ENCODE peak calls at places on chromosomes 13 and 19, in ten cellular contexts. One of them, this sample, is unnamed.

GRCh38 chr19:19578241-19578640 is 40.2 kb downstream of the CILP2 start:
- DNase-seq in ovary: no peak
- DNase-seq in AG09319: no peak
- DNase-seq in cerebellar nuclear complex: no peak
- DNase-seq in smooth muscle cell of the brain vasculature: no peak
- DNase-seq in colonic mucosa: no peak
- DNase-seq in caudate nucleus: no peak
- DNase-seq in M059J: no peak
- DNase-seq in esophagus muscularis mucosa: no peak
- DNase-seq in stimulated activated CD4-positive, alpha-beta T cell treated with anti-CD3 and anti-CD28 coated beads, TNF-alpha, amount 100 ng/mL, for 1 hour: no peak
- DNase-seq in this sample: no peak

GRCh38 chr13:111122056-111122455 is 6.9 kb downstream of the ARHGEF7 start:
- DNase-seq in caudate nucleus: no peak
- DNase-seq in colonic mucosa: no peak
- DNase-seq in esophagus muscularis mucosa: no peak
- DNase-seq in ovary: no peak
- DNase-seq in AG09319: no peak
- DNase-seq in cerebellar nuclear complex: no peak
- DNase-seq in stimulated activated CD4-positive, alpha-beta T cell treated with anti-CD3 and anti-CD28 coated beads, TNF-alpha, amount 100 ng/mL, for 1 hour: no peak
- DNase-seq in smooth muscle cell of the brain vasculature: no peak
- DNase-seq in M059J: peak
- DNase-seq in this sample: no peak

GRCh38 chr19:3238066-3238561 is 13.7 kb downstream of the CELF5 start:
- DNase-seq in cerebellar nuclear complex: no peak
- DNase-seq in ovary: no peak
- DNase-seq in colonic mucosa: no peak
- DNase-seq in caudate nucleus: no peak
- DNase-seq in stimulated activated CD4-positive, alpha-beta T cell treated with anti-CD3 and anti-CD28 coated beads, TNF-alpha, amount 100 ng/mL, for 1 hour: no peak
- DNase-seq in AG09319: no peak
- DNase-seq in smooth muscle cell of the brain vasculature: no peak
- DNase-seq in M059J: no peak
- DNase-seq in esophagus muscularis mucosa: no peak
- DNase-seq in this sample: no peak

GRCh38 chr13:100921139-100921538 is 246.5 kb upstream of the TMTC4 start:
- DNase-seq in stimulated activated CD4-positive, alpha-beta T cell treated with anti-CD3 and anti-CD28 coated beads, TNF-alpha, amount 100 ng/mL, for 1 hour: no peak
- DNase-seq in esophagus muscularis mucosa: no peak
- DNase-seq in M059J: no peak
- DNase-seq in caudate nucleus: no peak
- DNase-seq in colonic mucosa: no peak
- DNase-seq in cerebellar nuclear complex: no peak
- DNase-seq in AG09319: no peak
- DNase-seq in ovary: no peak
- DNase-seq in smooth muscle cell of the brain vasculature: no peak
- DNase-seq in this sample: no peak

GRCh38 chr19:39078436-39079200 is 5.5 kb upstream of the ACP7 start:
- DNase-seq in AG09319: peak
- DNase-seq in smooth muscle cell of the brain vasculature: peak
- DNase-seq in colonic mucosa: no peak
- DNase-seq in cerebellar nuclear complex: no peak
- DNase-seq in stimulated activated CD4-positive, alpha-beta T cell treated with anti-CD3 and anti-CD28 coated beads, TNF-alpha, amount 100 ng/mL, for 1 hour: no peak
- DNase-seq in esophagus muscularis mucosa: no peak
- DNase-seq in ovary: no peak
- DNase-seq in caudate nucleus: peak
- DNase-seq in M059J: peak
- DNase-seq in this sample: no peak

GRCh38 chr13:45833663-45834062 is 17.9 kb downstream of the SIAH3 start:
- DNase-seq in cerebellar nuclear complex: no peak
- DNase-seq in smooth muscle cell of the brain vasculature: no peak
- DNase-seq in AG09319: peak
- DNase-seq in esophagus muscularis mucosa: no peak
- DNase-seq in caudate nucleus: no peak
- DNase-seq in stimulated activated CD4-positive, alpha-beta T cell treated with anti-CD3 and anti-CD28 coated beads, TNF-alpha, amount 100 ng/mL, for 1 hour: no peak
- DNase-seq in M059J: peak
- DNase-seq in colonic mucosa: no peak
- DNase-seq in ovary: no peak
- DNase-seq in this sample: no peak

GRCh38 chr13:30002577-30002976 is 152.2 kb upstream of the UBL3 start:
- DNase-seq in stimulated activated CD4-positive, alpha-beta T cell treated with anti-CD3 and anti-CD28 coated beads, TNF-alpha, amount 100 ng/mL, for 1 hour: no peak
- DNase-seq in caudate nucleus: no peak
- DNase-seq in ovary: no peak
- DNase-seq in AG09319: peak
- DNase-seq in smooth muscle cell of the brain vasculature: no peak
- DNase-seq in esophagus muscularis mucosa: no peak
- DNase-seq in cerebellar nuclear complex: no peak
- DNase-seq in colonic mucosa: no peak
- DNase-seq in M059J: peak
- DNase-seq in this sample: no peak

GRCh38 chr13:97318532-97318931 is 96.4 kb downstream of the MBNL2 start:
- DNase-seq in cerebellar nuclear complex: no peak
- DNase-seq in smooth muscle cell of the brain vasculature: no peak
- DNase-seq in ovary: no peak
- DNase-seq in AG09319: no peak
- DNase-seq in M059J: no peak
- DNase-seq in colonic mucosa: no peak
- DNase-seq in esophagus muscularis mucosa: no peak
- DNase-seq in caudate nucleus: no peak
- DNase-seq in stimulated activated CD4-positive, alpha-beta T cell treated with anti-CD3 and anti-CD28 coated beads, TNF-alpha, amount 100 ng/mL, for 1 hour: no peak
- DNase-seq in this sample: peak

GRCh38 chr19:56670961-56671612 is 470 bp downstream of the ZNF835 start:
- DNase-seq in colonic mucosa: no peak
- DNase-seq in AG09319: no peak
- DNase-seq in esophagus muscularis mucosa: no peak
- DNase-seq in caudate nucleus: no peak
- DNase-seq in M059J: no peak
- DNase-seq in smooth muscle cell of the brain vasculature: no peak
- DNase-seq in cerebellar nuclear complex: no peak
- DNase-seq in ovary: no peak
- DNase-seq in stimulated activated CD4-positive, alpha-beta T cell treated with anti-CD3 and anti-CD28 coated beads, TNF-alpha, amount 100 ng/mL, for 1 hour: no peak
- DNase-seq in this sample: no peak

GRCh38 chr13:27971776-27972618 is 2.9 kb upstream of the CDX2 start:
- DNase-seq in ovary: no peak
- DNase-seq in colonic mucosa: no peak
- DNase-seq in caudate nucleus: no peak
- DNase-seq in stimulated activated CD4-positive, alpha-beta T cell treated with anti-CD3 and anti-CD28 coated beads, TNF-alpha, amount 100 ng/mL, for 1 hour: no peak
- DNase-seq in smooth muscle cell of the brain vasculature: no peak
- DNase-seq in M059J: no peak
- DNase-seq in esophagus muscularis mucosa: no peak
- DNase-seq in cerebellar nuclear complex: no peak
- DNase-seq in AG09319: no peak
- DNase-seq in this sample: no peak

GRCh38 chr13:26881154-26881553 is 120.6 kb upstream of the GPR12 start:
- DNase-seq in M059J: peak
- DNase-seq in colonic mucosa: no peak
- DNase-seq in smooth muscle cell of the brain vasculature: no peak
- DNase-seq in esophagus muscularis mucosa: no peak
- DNase-seq in caudate nucleus: no peak
- DNase-seq in ovary: no peak
- DNase-seq in stimulated activated CD4-positive, alpha-beta T cell treated with anti-CD3 and anti-CD28 coated beads, TNF-alpha, amount 100 ng/mL, for 1 hour: no peak
- DNase-seq in cerebellar nuclear complex: no peak
- DNase-seq in AG09319: no peak
- DNase-seq in this sample: no peak

GRCh38 chr19:4372630-4373367 is 27.5 kb downstream of the SH3GL1 start:
- DNase-seq in ovary: no peak
- DNase-seq in smooth muscle cell of the brain vasculature: no peak
- DNase-seq in cerebellar nuclear complex: no peak
- DNase-seq in stimulated activated CD4-positive, alpha-beta T cell treated with anti-CD3 and anti-CD28 coated beads, TNF-alpha, amount 100 ng/mL, for 1 hour: no peak
- DNase-seq in caudate nucleus: no peak
- DNase-seq in M059J: no peak
- DNase-seq in AG09319: no peak
- DNase-seq in colonic mucosa: no peak
- DNase-seq in esophagus muscularis mucosa: no peak
- DNase-seq in this sample: no peak

GRCh38 chr13:98937911-98938381 is 39.9 kb downstream of the DOCK9 start:
- DNase-seq in stimulated activated CD4-positive, alpha-beta T cell treated with anti-CD3 and anti-CD28 coated beads, TNF-alpha, amount 100 ng/mL, for 1 hour: no peak
- DNase-seq in cerebellar nuclear complex: no peak
- DNase-seq in caudate nucleus: no peak
- DNase-seq in smooth muscle cell of the brain vasculature: no peak
- DNase-seq in AG09319: no peak
- DNase-seq in esophagus muscularis mucosa: peak
- DNase-seq in colonic mucosa: no peak
- DNase-seq in ovary: no peak
- DNase-seq in M059J: no peak
- DNase-seq in this sample: no peak

GRCh38 chr13:23639672-23640275 is 69.6 kb downstream of the TNFRSF19 start:
- DNase-seq in AG09319: no peak
- DNase-seq in smooth muscle cell of the brain vasculature: no peak
- DNase-seq in stimulated activated CD4-positive, alpha-beta T cell treated with anti-CD3 and anti-CD28 coated beads, TNF-alpha, amount 100 ng/mL, for 1 hour: no peak
- DNase-seq in esophagus muscularis mucosa: no peak
- DNase-seq in M059J: no peak
- DNase-seq in cerebellar nuclear complex: no peak
- DNase-seq in colonic mucosa: no peak
- DNase-seq in caudate nucleus: no peak
- DNase-seq in ovary: no peak
- DNase-seq in this sample: no peak

GRCh38 chr13:98143601-98144500 is 957 bp downstream of the FARP1 start:
- DNase-seq in M059J: peak
- DNase-seq in stimulated activated CD4-positive, alpha-beta T cell treated with anti-CD3 and anti-CD28 coated beads, TNF-alpha, amount 100 ng/mL, for 1 hour: no peak
- DNase-seq in ovary: peak
- DNase-seq in cerebellar nuclear complex: no peak
- DNase-seq in AG09319: no peak
- DNase-seq in caudate nucleus: no peak
- DNase-seq in esophagus muscularis mucosa: no peak
- DNase-seq in colonic mucosa: peak
- DNase-seq in smooth muscle cell of the brain vasculature: no peak
- DNase-seq in this sample: no peak

GRCh38 chr19:46944918-46945628 is 74.6 kb upstream of the NPAS1 start:
- DNase-seq in stimulated activated CD4-positive, alpha-beta T cell treated with anti-CD3 and anti-CD28 coated beads, TNF-alpha, amount 100 ng/mL, for 1 hour: no peak
- DNase-seq in M059J: no peak
- DNase-seq in caudate nucleus: peak
- DNase-seq in smooth muscle cell of the brain vasculature: peak
- DNase-seq in ovary: peak
- DNase-seq in esophagus muscularis mucosa: no peak
- DNase-seq in AG09319: peak
- DNase-seq in colonic mucosa: peak
- DNase-seq in cerebellar nuclear complex: no peak
- DNase-seq in this sample: peak

GRCh38 chr13:20559659-20560356 is 7.1 kb upstream of the IFT88 start:
- DNase-seq in ovary: no peak
- DNase-seq in colonic mucosa: no peak
- DNase-seq in stimulated activated CD4-positive, alpha-beta T cell treated with anti-CD3 and anti-CD28 coated beads, TNF-alpha, amount 100 ng/mL, for 1 hour: no peak
- DNase-seq in smooth muscle cell of the brain vasculature: no peak
- DNase-seq in cerebellar nuclear complex: no peak
- DNase-seq in AG09319: no peak
- DNase-seq in caudate nucleus: no peak
- DNase-seq in M059J: no peak
- DNase-seq in esophagus muscularis mucosa: peak
- DNase-seq in this sample: no peak

GRCh38 chr19:41478171-41478570 is 35.2 kb downstream of the ERICH4 start:
- DNase-seq in cerebellar nuclear complex: no peak
- DNase-seq in esophagus muscularis mucosa: no peak
- DNase-seq in AG09319: no peak
- DNase-seq in caudate nucleus: no peak
- DNase-seq in smooth muscle cell of the brain vasculature: no peak
- DNase-seq in M059J: no peak
- DNase-seq in ovary: no peak
- DNase-seq in stimulated activated CD4-positive, alpha-beta T cell treated with anti-CD3 and anti-CD28 coated beads, TNF-alpha, amount 100 ng/mL, for 1 hour: no peak
- DNase-seq in colonic mucosa: no peak
- DNase-seq in this sample: no peak

GRCh38 chr13:39485314-39485700 is 117.7 kb downstream of the LHFPL6 start:
- DNase-seq in colonic mucosa: no peak
- DNase-seq in ovary: no peak
- DNase-seq in M059J: peak
- DNase-seq in AG09319: no peak
- DNase-seq in cerebellar nuclear complex: no peak
- DNase-seq in smooth muscle cell of the brain vasculature: no peak
- DNase-seq in caudate nucleus: no peak
- DNase-seq in esophagus muscularis mucosa: no peak
- DNase-seq in stimulated activated CD4-positive, alpha-beta T cell treated with anti-CD3 and anti-CD28 coated beads, TNF-alpha, amount 100 ng/mL, for 1 hour: no peak
- DNase-seq in this sample: no peak

GRCh38 chr19:19532806-19533701 is 4.3 kb downstream of the YJEFN3 start:
- DNase-seq in caudate nucleus: no peak
- DNase-seq in smooth muscle cell of the brain vasculature: no peak
- DNase-seq in AG09319: no peak
- DNase-seq in stimulated activated CD4-positive, alpha-beta T cell treated with anti-CD3 and anti-CD28 coated beads, TNF-alpha, amount 100 ng/mL, for 1 hour: no peak
- DNase-seq in colonic mucosa: no peak
- DNase-seq in M059J: no peak
- DNase-seq in ovary: no peak
- DNase-seq in esophagus muscularis mucosa: no peak
- DNase-seq in cerebellar nuclear complex: no peak
- DNase-seq in this sample: no peak

GRCh38 chr13:101576452-101576851 is 124.0 kb downstream of the ITGBL1 start:
- DNase-seq in colonic mucosa: no peak
- DNase-seq in esophagus muscularis mucosa: no peak
- DNase-seq in cerebellar nuclear complex: no peak
- DNase-seq in AG09319: no peak
- DNase-seq in ovary: no peak
- DNase-seq in smooth muscle cell of the brain vasculature: peak
- DNase-seq in M059J: peak
- DNase-seq in stimulated activated CD4-positive, alpha-beta T cell treated with anti-CD3 and anti-CD28 coated beads, TNF-alpha, amount 100 ng/mL, for 1 hour: no peak
- DNase-seq in caudate nucleus: no peak
- DNase-seq in this sample: no peak

GRCh38 chr19:2532252-2533071 is 56.5 kb downstream of the GADD45B start:
- DNase-seq in ovary: no peak
- DNase-seq in caudate nucleus: no peak
- DNase-seq in smooth muscle cell of the brain vasculature: no peak
- DNase-seq in M059J: peak
- DNase-seq in esophagus muscularis mucosa: no peak
- DNase-seq in stimulated activated CD4-positive, alpha-beta T cell treated with anti-CD3 and anti-CD28 coated beads, TNF-alpha, amount 100 ng/mL, for 1 hour: no peak
- DNase-seq in AG09319: no peak
- DNase-seq in colonic mucosa: no peak
- DNase-seq in cerebellar nuclear complex: no peak
- DNase-seq in this sample: no peak

GRCh38 chr13:21152251-21152899 is 24.0 kb downstream of the SKA3 start:
- DNase-seq in AG09319: no peak
- DNase-seq in esophagus muscularis mucosa: no peak
- DNase-seq in ovary: no peak
- DNase-seq in cerebellar nuclear complex: no peak
- DNase-seq in colonic mucosa: no peak
- DNase-seq in smooth muscle cell of the brain vasculature: no peak
- DNase-seq in stimulated activated CD4-positive, alpha-beta T cell treated with anti-CD3 and anti-CD28 coated beads, TNF-alpha, amount 100 ng/mL, for 1 hour: no peak
- DNase-seq in caudate nucleus: no peak
- DNase-seq in M059J: no peak
- DNase-seq in this sample: no peak

GRCh38 chr19:50147462-50148423 is 15.3 kb downstream of the IZUMO2 start:
- DNase-seq in smooth muscle cell of the brain vasculature: peak
- DNase-seq in esophagus muscularis mucosa: peak
- DNase-seq in M059J: peak
- DNase-seq in caudate nucleus: peak
- DNase-seq in AG09319: peak
- DNase-seq in cerebellar nuclear complex: peak
- DNase-seq in ovary: peak
- DNase-seq in colonic mucosa: peak
- DNase-seq in stimulated activated CD4-positive, alpha-beta T cell treated with anti-CD3 and anti-CD28 coated beads, TNF-alpha, amount 100 ng/mL, for 1 hour: peak
- DNase-seq in this sample: peak

GRCh38 chr19:52237771-52238400 is 31.5 kb upstream of the ZNF766 start:
- DNase-seq in AG09319: peak
- DNase-seq in caudate nucleus: peak
- DNase-seq in M059J: peak
- DNase-seq in ovary: peak
- DNase-seq in stimulated activated CD4-positive, alpha-beta T cell treated with anti-CD3 and anti-CD28 coated beads, TNF-alpha, amount 100 ng/mL, for 1 hour: peak
- DNase-seq in esophagus muscularis mucosa: no peak
- DNase-seq in colonic mucosa: peak
- DNase-seq in cerebellar nuclear complex: no peak
- DNase-seq in smooth muscle cell of the brain vasculature: peak
- DNase-seq in this sample: peak

GRCh38 chr13:114080739-114081561 is 51.5 kb downstream of the RASA3 start:
- DNase-seq in ovary: peak
- DNase-seq in smooth muscle cell of the brain vasculature: no peak
- DNase-seq in AG09319: no peak
- DNase-seq in stimulated activated CD4-positive, alpha-beta T cell treated with anti-CD3 and anti-CD28 coated beads, TNF-alpha, amount 100 ng/mL, for 1 hour: no peak
- DNase-seq in M059J: no peak
- DNase-seq in colonic mucosa: no peak
- DNase-seq in esophagus muscularis mucosa: no peak
- DNase-seq in cerebellar nuclear complex: no peak
- DNase-seq in caudate nucleus: no peak
- DNase-seq in this sample: no peak

GRCh38 chr19:22832031-22832762 is at the start of gene ZNF723:
- DNase-seq in M059J: no peak
- DNase-seq in AG09319: no peak
- DNase-seq in caudate nucleus: no peak
- DNase-seq in esophagus muscularis mucosa: no peak
- DNase-seq in colonic mucosa: no peak
- DNase-seq in ovary: no peak
- DNase-seq in stimulated activated CD4-positive, alpha-beta T cell treated with anti-CD3 and anti-CD28 coated beads, TNF-alpha, amount 100 ng/mL, for 1 hour: no peak
- DNase-seq in cerebellar nuclear complex: no peak
- DNase-seq in smooth muscle cell of the brain vasculature: no peak
- DNase-seq in this sample: no peak

GRCh38 chr13:106685142-106685541 is 117.2 kb upstream of the ARGLU1 start:
- DNase-seq in AG09319: no peak
- DNase-seq in ovary: no peak
- DNase-seq in smooth muscle cell of the brain vasculature: no peak
- DNase-seq in colonic mucosa: no peak
- DNase-seq in caudate nucleus: no peak
- DNase-seq in stimulated activated CD4-positive, alpha-beta T cell treated with anti-CD3 and anti-CD28 coated beads, TNF-alpha, amount 100 ng/mL, for 1 hour: no peak
- DNase-seq in esophagus muscularis mucosa: no peak
- DNase-seq in cerebellar nuclear complex: no peak
- DNase-seq in M059J: no peak
- DNase-seq in this sample: no peak